ENCODE peak calls at places on chromosome 20, in seven cellular contexts. Y is SK-N-SH, U is mesenchymal stem cell, L is OCI-LY7, X is fibroblast of lung, B is astrocyte, R is HCT116. V is an unnamed sample.

GRCh38 chr20:41234546-41234945 is 83.0 kb downstream of the ZHX3 start:
- DNase-seq in Y (no peak), U (no peak), L (no peak), X (no peak), B (no peak), R (no peak), V (no peak)

GRCh38 chr20:23245553-23246128 is 105.0 kb upstream of the NXT1 start:
- DNase-seq in Y (no peak), U (peak), L (peak), X (peak), B (no peak), R (no peak), V (peak)

GRCh38 chr20:59403261-59403961 is 103.0 kb downstream of the EDN3 start:
- DNase-seq in Y (peak), U (no peak), L (peak), X (no peak), B (no peak), R (no peak), V (peak)

GRCh38 chr20:49747707-49748524 is 34.2 kb upstream of the B4GALT5 start:
- DNase-seq in Y (peak), U (peak), L (no peak), X (peak), B (peak), R (no peak), V (no peak)

GRCh38 chr20:36466089-36466488 is 75.2 kb upstream of the MYL9 start:
- DNase-seq in Y (no peak), U (peak), L (peak), X (no peak), B (no peak), R (no peak), V (no peak)

GRCh38 chr20:6533828-6534388 is 233.6 kb upstream of the BMP2 start:
- DNase-seq in Y (no peak), U (peak), L (no peak), X (peak), B (peak), R (no peak), V (no peak)

GRCh38 chr20:50297498-50298348 is 107.1 kb downstream of the CEBPB start:
- DNase-seq in Y (no peak), U (no peak), L (peak), X (no peak), B (no peak), R (no peak), V (peak)

GRCh38 chr20:21529863-21530262 is 16.0 kb upstream of the NKX2-2 start:
- DNase-seq in Y (no peak), U (no peak), L (peak), X (no peak), B (no peak), R (peak), V (no peak)

GRCh38 chr20:11083841-11084240 is 410.0 kb upstream of the JAG1 start:
- DNase-seq in Y (no peak), U (no peak), L (no peak), X (no peak), B (no peak), R (no peak), V (no peak)

GRCh38 chr20:18190466-18191233 is 53.0 kb downstream of the KAT14 start:
- DNase-seq in Y (no peak), U (no peak), L (no peak), X (no peak), B (no peak), R (no peak), V (no peak)

GRCh38 chr20:57374931-57375651 is 16.1 kb upstream of the RBM38 start:
- DNase-seq in Y (no peak), U (no peak), L (peak), X (no peak), B (no peak), R (no peak), V (no peak)

GRCh38 chr20:44074252-44075151 is 112.5 kb downstream of the JPH2 start:
- DNase-seq in Y (peak), U (peak), L (no peak), X (peak), B (peak), R (no peak), V (no peak)

GRCh38 chr20:34268851-34269668 is 27.8 kb downstream of the ASIP start:
- DNase-seq in Y (no peak), U (peak), L (no peak), X (peak), B (peak), R (no peak), V (no peak)

GRCh38 chr20:19396466-19397081 is 184.1 kb downstream of the SLC24A3 start:
- DNase-seq in Y (no peak), U (no peak), L (no peak), X (no peak), B (no peak), R (no peak), V (no peak)

GRCh38 chr20:6886065-6886729 is 118.7 kb downstream of the BMP2 start:
- DNase-seq in Y (no peak), U (no peak), L (no peak), X (no peak), B (no peak), R (no peak), V (no peak)

GRCh38 chr20:19210426-19211155 is 1.9 kb upstream of the SLC24A3 start:
- DNase-seq in Y (no peak), U (no peak), L (no peak), X (no peak), B (no peak), R (no peak), V (no peak)

GRCh38 chr20:57369601-57370000 is 18.5 kb downstream of the RAE1 start:
- DNase-seq in Y (no peak), U (no peak), L (no peak), X (no peak), B (no peak), R (no peak), V (no peak)

GRCh38 chr20:45892049-45892816 is 1.1 kb downstream of the CTSA start:
- DNase-seq in Y (peak), U (peak), L (no peak), X (no peak), B (no peak), R (no peak), V (no peak)

GRCh38 chr20:12605751-12606150 is 403.0 kb upstream of the SPTLC3 start:
- DNase-seq in Y (no peak), U (no peak), L (no peak), X (no peak), B (no peak), R (no peak), V (no peak)

GRCh38 chr20:21505161-21505809 is 8.6 kb downstream of the NKX2-2 start:
- DNase-seq in Y (peak), U (peak), L (peak), X (no peak), B (no peak), R (peak), V (peak)

GRCh38 chr20:44961868-44962267 is 1.7 kb upstream of the TOMM34 start:
- DNase-seq in Y (peak), U (peak), L (no peak), X (peak), B (peak), R (no peak), V (no peak)

GRCh38 chr20:36308986-36309385 is 2.8 kb downstream of the DLGAP4 start:
- DNase-seq in Y (no peak), U (no peak), L (no peak), X (no peak), B (no peak), R (no peak), V (no peak)

GRCh38 chr20:52047811-52048302 is 143.7 kb downstream of the ZFP64 start:
- DNase-seq in Y (no peak), U (peak), L (no peak), X (peak), B (peak), R (no peak), V (no peak)

GRCh38 chr20:52379723-52380336 is 188.3 kb upstream of the ZFP64 start:
- DNase-seq in Y (peak), U (peak), L (peak), X (no peak), B (no peak), R (no peak), V (peak)

GRCh38 chr20:37503256-37503927 is 17.7 kb upstream of the NNAT start:
- DNase-seq in Y (no peak), U (no peak), L (no peak), X (no peak), B (no peak), R (no peak), V (no peak)

GRCh38 chr20:20327756-20328155 is 40.1 kb upstream of the INSM1 start:
- DNase-seq in Y (no peak), U (no peak), L (no peak), X (no peak), B (no peak), R (no peak), V (no peak)

DNA sequence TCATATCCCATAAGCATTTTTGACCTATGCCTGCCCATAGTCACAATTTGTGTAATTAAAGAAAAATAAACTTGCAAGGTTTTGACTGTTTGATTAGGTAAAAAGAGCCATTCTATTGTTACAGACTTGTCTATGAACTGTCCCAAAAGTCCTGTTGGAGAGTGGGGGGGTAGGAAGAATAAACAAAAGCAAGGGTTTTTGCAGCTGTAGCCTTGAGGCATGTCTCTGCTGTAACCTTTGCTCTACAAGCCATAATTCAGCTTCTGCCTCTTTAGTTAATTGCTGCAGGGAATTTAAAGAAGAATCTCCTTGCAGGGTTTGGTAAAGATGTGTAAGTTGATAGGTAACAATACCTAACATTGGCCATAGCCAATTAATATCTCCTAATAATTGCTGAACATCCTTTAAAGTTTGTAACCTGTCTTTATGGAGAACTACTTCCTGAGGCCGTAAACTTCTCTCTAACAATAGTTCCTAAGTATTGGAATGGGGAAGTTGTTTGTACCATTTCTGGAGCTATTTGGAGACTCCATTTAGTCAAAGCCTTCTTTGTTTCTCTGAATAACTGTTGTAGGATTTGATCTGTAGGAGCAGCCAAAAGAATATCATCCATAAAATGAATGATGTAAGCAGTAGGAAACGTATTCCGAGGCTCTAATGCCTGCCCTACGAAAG is 7.9 kb upstream of the ABHD12 start:
- DNase-seq in Y (no peak), U (peak), L (no peak), X (no peak), B (no peak), R (no peak), V (no peak)
- H2AFZ ChIP-seq in Y (peak), U (no peak), L (no peak), X (peak), B (no peak), R (no peak), V (no peak)

DNA sequence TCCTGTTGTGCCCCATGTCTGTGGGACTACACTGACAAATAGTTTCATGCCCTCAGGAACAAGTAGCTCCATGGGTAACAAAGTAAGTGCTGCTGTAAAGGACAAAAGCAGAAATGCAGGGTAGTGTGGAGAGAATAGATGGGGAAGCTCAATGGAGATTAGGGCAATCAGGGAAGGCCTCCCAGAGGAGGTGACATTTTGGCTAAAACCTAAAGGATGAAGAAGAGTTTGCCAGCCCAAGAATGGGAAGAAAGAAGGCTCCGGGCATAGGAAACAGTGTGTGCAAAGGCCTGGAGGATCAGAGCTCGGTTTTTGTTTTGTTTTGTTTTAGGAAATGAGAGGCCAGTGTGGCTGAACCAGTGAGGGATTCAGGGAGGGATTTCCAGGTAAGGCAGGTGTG is 43.6 kb upstream of the FAM83D start:
- DNase-seq in Y (no peak), U (no peak), L (no peak), X (no peak), B (no peak), R (no peak), V (no peak)
- H3K27ac ChIP-seq in Y (no peak), U (no peak), L (peak), X (no peak), B (no peak), R (no peak), V (no peak)

GRCh38 chr20:1186367-1186991 is 1.7 kb upstream of the TMEM74B start:
- DNase-seq in Y (no peak), U (no peak), L (no peak), X (no peak), B (no peak), R (no peak), V (no peak)
- H2AFZ ChIP-seq in Y (no peak), U (no peak), L (no peak), X (no peak), B (no peak), R (peak), V (no peak)

DNA sequence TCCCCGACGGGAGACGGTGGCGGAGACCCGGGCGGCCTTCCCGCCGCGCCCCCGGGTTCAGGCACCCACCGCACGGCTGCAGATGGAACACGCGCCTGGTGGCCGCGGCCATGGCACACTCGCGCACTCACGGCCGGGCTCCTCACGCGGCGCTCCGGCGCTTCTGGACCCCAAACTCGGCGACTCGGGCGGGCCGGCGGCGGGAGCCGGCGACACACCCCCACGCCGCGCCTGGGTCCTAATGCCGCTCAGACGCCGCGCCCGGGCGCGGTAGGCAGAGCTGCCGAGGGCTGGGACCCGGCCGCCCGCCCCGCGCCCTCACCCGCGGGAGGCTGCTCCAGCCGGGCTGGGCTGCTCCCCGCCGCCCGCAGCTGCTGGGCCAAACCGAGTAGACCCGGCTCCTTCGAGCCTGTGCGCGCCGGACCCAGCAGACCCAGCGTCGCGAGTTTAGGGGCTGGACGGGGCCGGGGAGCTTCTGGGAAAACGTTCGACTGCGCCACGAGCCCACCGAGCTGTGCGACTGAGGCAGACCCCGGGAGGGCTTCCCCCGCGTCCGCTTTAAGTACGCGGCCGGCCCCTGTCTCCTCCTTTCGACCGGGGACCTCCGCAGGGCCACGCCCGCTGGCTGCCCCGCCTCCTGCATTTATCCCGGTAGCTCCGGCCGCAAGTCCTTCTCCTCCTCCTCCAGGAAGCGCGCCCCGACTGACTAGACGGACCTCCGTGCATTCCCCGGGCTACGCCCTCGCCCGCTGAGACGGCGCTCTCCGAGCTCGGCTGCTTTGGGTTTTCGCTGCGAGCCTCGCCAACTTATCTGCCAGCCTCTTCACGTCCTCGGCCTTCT is at the start of gene SLC4A11:
- DNase-seq in Y (peak), U (peak), L (peak), X (peak), B (peak), R (peak), V (no peak)
- H3K27ac ChIP-seq in Y (no peak), U (no peak), L (no peak), X (no peak), B (no peak), R (peak), V (no peak)

GRCh38 chr20:31864521-31865400 is 5.6 kb downstream of the DUSP15 start:
- DNase-seq in Y (no peak), U (no peak), L (no peak), X (no peak), B (no peak), R (no peak), V (no peak)

GRCh38 chr20:31863296-31864085 is 6.8 kb downstream of the DUSP15 start:
- DNase-seq in Y (no peak), U (no peak), L (no peak), X (no peak), B (no peak), R (no peak), V (no peak)

GRCh38 chr20:31868853-31869672 is 1.3 kb downstream of the DUSP15 start:
- DNase-seq in Y (peak), U (no peak), L (no peak), X (no peak), B (no peak), R (no peak), V (no peak)

GRCh38 chr20:31867011-31867410 is 3.3 kb downstream of the DUSP15 start:
- DNase-seq in Y (no peak), U (no peak), L (no peak), X (no peak), B (no peak), R (no peak), V (no peak)

GRCh38 chr20:31866221-31866620 is 4.1 kb downstream of the DUSP15 start:
- DNase-seq in Y (no peak), U (no peak), L (no peak), X (no peak), B (no peak), R (no peak), V (no peak)
- H2AFZ ChIP-seq in Y (no peak), U (no peak), L (no peak), X (no peak), B (no peak), R (no peak), V (no peak)

GRCh38 chr20:62135573-62136266 is 7.5 kb downstream of the PSMA7 start:
- DNase-seq in Y (no peak), U (no peak), L (no peak), X (no peak), B (no peak), R (no peak), V (no peak)
- H3K27ac ChIP-seq in Y (peak), U (no peak), L (peak), X (no peak), B (no peak), R (no peak), V (no peak)

DNA sequence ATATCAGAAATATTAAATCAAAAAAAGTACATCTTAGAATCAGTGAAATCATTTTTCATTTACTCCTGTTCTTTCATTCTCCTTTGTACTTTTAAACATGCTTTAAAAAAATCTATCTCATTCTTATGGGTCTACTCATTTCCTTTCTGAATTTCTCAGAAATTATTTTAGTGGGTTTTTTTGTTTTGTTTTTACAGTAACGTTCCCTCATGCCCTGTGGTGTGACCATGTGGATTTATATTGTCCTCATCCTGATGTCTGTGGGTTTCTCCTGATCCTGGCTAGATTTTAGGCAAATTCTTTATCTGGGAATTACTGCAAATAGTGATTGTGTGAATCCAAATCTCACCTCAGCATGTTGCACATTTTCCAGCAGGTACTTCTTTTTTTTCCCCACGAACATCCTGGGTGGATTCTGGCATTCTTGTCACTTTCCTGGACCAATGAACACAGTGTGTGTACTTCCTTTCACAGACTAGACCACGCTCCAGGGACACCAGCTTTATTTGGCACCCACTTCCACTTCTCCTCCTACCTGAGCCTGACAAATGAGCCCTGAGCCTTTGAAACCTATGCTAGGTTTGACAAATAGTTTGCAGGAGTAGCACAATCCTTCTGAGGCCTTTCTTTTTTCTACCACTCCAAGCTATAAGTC is 113.9 kb upstream of the LAMP5 start:
- DNase-seq in Y (no peak), U (no peak), L (no peak), X (peak), B (peak), R (no peak), V (no peak)
- H2AFZ ChIP-seq in Y (no peak), U (no peak), L (no peak), X (no peak), B (no peak), R (no peak), V (no peak)